ENCODE peak calls at places on chromosomes 1 and 21, in seven cellular contexts. U is PC-3, A is astrocyte, L is HepG2, T is keratinocyte, D is kidney, I is A549. X is an unnamed sample.
A peak's percentile ranks its signal among the peaks of the same experiment; 100 is the strongest.

GRCh38 chr1:212355230-212355969 is 59.3 kb downstream of the PACC1 start:
- DNase-seq in U (no peak), A (peak; percentile 54), L (no peak), T (no peak), D (no peak), I (no peak), X (no peak)

GRCh38 chr1:242522304-242522945 is 2.1 kb downstream of the PLD5 start:
- DNase-seq in U (peak; percentile 60), A (no peak), L (no peak), T (no peak), D (no peak), I (no peak), X (no peak)

GRCh38 chr1:231571904-231572303 is 43.4 kb downstream of the TSNAX start:
- DNase-seq in U (no peak), A (no peak), L (no peak), T (no peak), D (no peak), I (no peak), X (no peak)

GRCh38 chr1:115337633-115338456 is at the start of gene NGF:
- DNase-seq in U (peak; percentile 67), A (peak; percentile 69), L (no peak), T (no peak), D (peak; percentile 71), I (peak; percentile 49), X (no peak)

GRCh38 chr21:22438428-22439086 is 1440.3 kb downstream of the NCAM2 start:
- DNase-seq in U (no peak), A (no peak), L (no peak), T (no peak), D (no peak), I (no peak), X (no peak)

GRCh38 chr1:204569478-204569877 is 53.3 kb downstream of the MDM4 start:
- DNase-seq in U (no peak), A (no peak), L (no peak), T (no peak), D (no peak), I (no peak), X (no peak)

GRCh38 chr1:59266927-59267293 is 30.0 kb upstream of the FGGY start:
- DNase-seq in U (no peak), A (no peak), L (no peak), T (no peak), D (no peak), I (no peak), X (no peak)

GRCh38 chr1:43329995-43330751 is 7.4 kb upstream of the MPL start:
- DNase-seq in U (peak; percentile 57), A (peak; percentile 81), L (no peak), T (no peak), D (peak; percentile 82), I (no peak), X (no peak)

GRCh38 chr1:80054129-80054528 is 1047.6 kb upstream of the ADGRL4 start:
- DNase-seq in U (peak; percentile 98), A (peak; percentile 98), L (no peak), T (peak; percentile 89), D (no peak), I (peak; percentile 1), X (peak; percentile 96)

GRCh38 chr1:63486679-63487078 is 36.3 kb downstream of the ITGB3BP start:
- DNase-seq in U (no peak), A (no peak), L (no peak), T (no peak), D (no peak), I (no peak), X (no peak)

GRCh38 chr1:32876341-32877210 is 5.9 kb upstream of the FNDC5 start:
- DNase-seq in U (peak; percentile 57), A (no peak), L (peak; percentile 24), T (no peak), D (no peak), I (peak; percentile 54), X (no peak)

GRCh38 chr1:92931691-92932090 is 29.6 kb downstream of the DIPK1A start:
- DNase-seq in U (peak; percentile 1), A (no peak), L (no peak), T (no peak), D (no peak), I (no peak), X (no peak)

GRCh38 chr1:192225713-192226112 is 67.5 kb downstream of the RGS18 start:
- DNase-seq in U (peak; percentile 4), A (peak; percentile 32), L (no peak), T (no peak), D (no peak), I (no peak), X (no peak)

DNA sequence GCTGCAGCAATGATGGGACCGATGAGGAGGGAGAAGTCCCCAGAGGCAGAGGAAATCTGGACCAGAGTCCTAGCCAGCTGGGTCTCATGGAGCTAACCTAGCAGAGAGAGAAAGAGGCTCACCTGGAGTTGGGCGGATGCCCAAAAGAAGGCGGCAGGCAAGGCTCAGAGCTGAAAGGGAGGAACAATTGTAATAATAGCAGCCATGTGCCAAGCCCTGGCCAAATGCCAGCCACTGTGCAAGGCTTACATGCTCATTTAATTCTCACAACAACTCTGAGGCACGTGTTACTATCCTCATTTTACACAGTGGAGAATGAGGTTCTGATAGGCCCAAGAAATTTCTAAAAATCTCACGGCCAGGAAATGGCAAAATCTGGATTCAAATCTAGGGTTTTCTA is 50.0 kb upstream of the ZNF648 start:
- DNase-seq in U (no peak), A (no peak), L (no peak), T (no peak), D (no peak), I (no peak), X (no peak)
- H3K27ac ChIP-seq in U (no peak overlapping the region), A (no peak overlapping the region), L (no peak overlapping the region), T (no peak overlapping the region), D (no peak overlapping the region), I (no peak overlapping the region), X (no peak overlapping the region)

DNA sequence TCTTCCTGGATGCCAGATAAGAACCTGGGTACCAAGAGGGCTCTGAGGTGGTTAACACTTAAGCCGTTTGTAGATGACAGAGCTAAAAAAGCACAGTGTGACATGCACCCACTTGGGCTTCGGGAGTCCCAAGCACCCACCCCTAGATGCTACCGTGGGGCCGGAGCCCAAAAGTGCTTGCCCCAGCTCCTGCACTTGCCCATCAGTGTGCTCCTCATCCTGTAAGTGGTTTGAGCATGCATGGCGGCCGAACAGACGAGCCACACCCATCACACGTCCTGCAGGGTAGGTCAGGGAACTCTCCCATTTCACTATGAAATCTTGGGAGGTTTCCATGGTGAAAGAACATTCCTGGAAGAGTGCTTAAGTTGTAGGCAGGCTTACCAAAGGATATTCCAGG is 158.9 kb upstream of the TNR start:
- DNase-seq in U (no peak), A (no peak), L (no peak), T (no peak), D (no peak), I (no peak), X (no peak)
- H3K27ac ChIP-seq in U (no peak overlapping the region), A (no peak overlapping the region), L (no peak overlapping the region), T (no peak overlapping the region), D (no peak overlapping the region), I (no peak overlapping the region), X (no peak overlapping the region)

GRCh38 chr1:245984390-245985155 is 522.5 kb downstream of the SMYD3 start:
- DNase-seq in U (no peak), A (no peak), L (no peak), T (no peak), D (no peak), I (no peak), X (no peak)
- H3K27ac ChIP-seq in U (no peak overlapping the region), A (no peak overlapping the region), L (no peak overlapping the region), T (no peak overlapping the region), D (no peak overlapping the region), I (no peak overlapping the region), X (no peak overlapping the region)

DNA sequence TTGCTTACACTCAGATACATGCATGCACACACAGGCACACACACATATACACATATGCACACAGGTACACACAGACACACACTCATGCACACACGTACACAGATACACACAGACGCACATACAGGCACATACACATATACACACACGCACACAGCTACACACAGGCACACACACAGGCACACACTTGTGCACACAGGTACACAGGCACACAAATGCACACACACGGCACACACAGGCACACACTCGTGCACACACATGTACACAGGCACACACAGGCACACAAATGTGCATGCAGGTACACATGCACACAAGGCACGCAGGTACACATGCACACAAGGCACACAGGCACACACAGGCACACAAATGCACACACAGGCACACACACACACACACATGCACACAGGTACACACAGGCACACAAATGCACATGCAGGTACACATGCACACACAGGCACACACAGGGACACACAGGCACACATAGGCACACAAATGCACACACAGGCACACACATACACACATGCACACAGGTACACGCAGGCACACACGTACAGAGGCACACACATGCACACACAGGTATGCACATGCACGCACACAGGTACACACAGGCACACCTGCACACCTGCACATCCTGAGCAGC is 110.0 kb downstream of the WDR4 start:
- DNase-seq in U (no peak), A (no peak), L (no peak), T (no peak), D (no peak), I (no peak), X (no peak)
- H3K27ac ChIP-seq in U (no peak overlapping the region), A (no peak overlapping the region), L (no peak overlapping the region), T (no peak overlapping the region), D (no peak overlapping the region), I (no peak overlapping the region), X (no peak overlapping the region)

DNA sequence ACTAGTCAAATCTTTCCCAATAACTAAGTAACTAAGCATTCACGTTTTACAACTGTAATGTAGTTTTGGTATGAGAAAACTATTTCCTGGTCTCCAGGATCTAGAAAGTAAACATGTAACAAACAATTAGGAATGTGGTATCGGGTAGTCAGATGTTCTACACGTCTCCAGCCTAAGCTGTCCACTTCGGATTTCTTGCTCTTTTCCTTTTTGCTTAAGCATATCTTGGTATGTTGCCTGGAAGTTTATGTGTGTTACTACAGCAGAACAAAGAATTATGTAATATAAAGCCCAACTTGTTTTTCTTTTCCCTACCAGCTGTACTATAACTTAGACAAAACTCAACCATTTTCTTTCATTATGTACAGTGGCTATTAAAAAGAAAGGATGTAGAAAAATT is 20.4 kb upstream of the WARS2 start:
- DNase-seq in U (no peak), A (no peak), L (no peak), T (no peak), D (no peak), I (no peak), X (no peak)
- H3K27ac ChIP-seq in U (no peak overlapping the region), A (no peak overlapping the region), L (no peak overlapping the region), T (no peak overlapping the region), D (no peak overlapping the region), I (no peak overlapping the region), X (no peak overlapping the region)

GRCh38 chr1:206691604-206692003 is 6.9 kb downstream of the MAPKAPK2 start:
- DNase-seq in U (no peak), A (no peak), L (peak; percentile 59), T (no peak), D (peak; percentile 81), I (no peak), X (no peak)
- H3K27ac ChIP-seq in U (no peak overlapping the region), A (no peak overlapping the region), L (peak overlapping the region; percentile 23), T (no peak overlapping the region), D (peak overlapping the region; percentile 92), I (peak overlapping the region; percentile 30), X (no peak overlapping the region)

X was measured in epithelial cell of prostate.